ENCODE peak calls at places on chromosomes 16 and 17, in four cellular contexts. P is effector memory CD4-positive, alpha-beta T cell; L is uterus; M is heart right ventricle. H is an unnamed sample.
A peak's percentile ranks its signal among the peaks of the same experiment; 100 is the strongest.

GRCh38 chr16:14003119-14003570 is 68.0 kb upstream of the MRTFB start:
- DNase-seq in P (no peak), L (peak; percentile 68), M (peak; percentile 55), H (peak; percentile 56)

GRCh38 chr16:85704011-85704410 is 15.3 kb upstream of the GINS2 start:
- DNase-seq in P (no peak), L (no peak), M (no peak), H (no peak)

GRCh38 chr16:57299009-57299718 is 14.7 kb upstream of the PLLP start:
- DNase-seq in P (peak; percentile 32), L (no peak), M (no peak), H (peak; percentile 63)

GRCh38 chr17:20035501-20035900 is 26.3 kb downstream of the SPECC1 start:
- DNase-seq in P (no peak), L (no peak), M (no peak), H (no peak)

GRCh38 chr17:38428150-38428642 is at the start of gene ARHGAP23:
- DNase-seq in P (peak; percentile 23), L (peak; percentile 65), M (peak; percentile 80), H (peak; percentile 68)

GRCh38 chr16:49327466-49327865 is 45.8 kb upstream of the CBLN1 start:
- DNase-seq in P (no peak), L (no peak), M (no peak), H (peak; percentile 4)

GRCh38 chr17:2701996-2702741 is 9.4 kb downstream of the CLUH start:
- DNase-seq in P (no peak), L (no peak), M (no peak), H (no peak)

GRCh38 chr16:12667909-12668308 is 135.8 kb downstream of the CPPED1 start:
- DNase-seq in P (no peak), L (no peak), M (no peak), H (no peak)

GRCh38 chr16:75624921-75625334 is 1.8 kb upstream of the ADAT1 start:
- DNase-seq in P (no peak), L (no peak), M (no peak), H (no peak)

GRCh38 chr16:75044800-75045361 is 46.1 kb downstream of the ZNRF1 start:
- DNase-seq in P (no peak), L (peak; percentile 54), M (peak; percentile 22), H (peak; percentile 64)

GRCh38 chr16:59021751-59022150 is 287.6 kb upstream of the GOT2 start:
- DNase-seq in P (no peak), L (no peak), M (no peak), H (no peak)

GRCh38 chr16:24736758-24737157 is 7.3 kb downstream of the TNRC6A start:
- DNase-seq in P (no peak), L (no peak), M (no peak), H (no peak)

GRCh38 chr16:70700101-70701020 is 14.5 kb upstream of the MTSS2 start:
- DNase-seq in P (no peak), L (peak; percentile 45), M (peak; percentile 79), H (no peak)

GRCh38 chr17:46812624-46813318 is 5.7 kb downstream of the WNT3 start:
- DNase-seq in P (no peak), L (no peak), M (no peak), H (no peak)

GRCh38 chr17:50866950-50867855 is 1.0 kb upstream of the TOB1 start:
- DNase-seq in P (peak; percentile 81), L (peak; percentile 90), M (peak; percentile 89), H (peak; percentile 97)

GRCh38 chr16:4443271-4443670 is 17.6 kb downstream of the DNAJA3 start:
- DNase-seq in P (no peak), L (no peak), M (no peak), H (no peak)
- H3K36me3 ChIP-seq in P (peaks cover 80% of the 10 kb centered on the region), L (no peaks in the 10 kb centered on the region), M (peaks cover 78% of the 10 kb centered on the region), H (peaks cover 56% of the 10 kb centered on the region)

GRCh38 chr17:53806473-53806872 is 16.3 kb upstream of the KIF2B start:
- DNase-seq in P (no peak), L (no peak), M (no peak), H (no peak)
- H3K4me1 ChIP-seq in P (no peaks in the 10 kb centered on the region), L (no peaks in the 10 kb centered on the region), M (no peaks in the 10 kb centered on the region), H (no peaks in the 10 kb centered on the region)

GRCh38 chr16:2147981-2148671 is at the start of gene RAB26:
- DNase-seq in P (peak; percentile 42), L (peak; percentile 66), M (peak; percentile 84), H (peak; percentile 87)
- H3K4me3 ChIP-seq in P (peak within 1 kb of the TSS; percentile 54), L (peak within 1 kb of the TSS; percentile 17), M (peak within 1 kb of the TSS; percentile 49), H (no peak within 1 kb of the TSS)

DNA sequence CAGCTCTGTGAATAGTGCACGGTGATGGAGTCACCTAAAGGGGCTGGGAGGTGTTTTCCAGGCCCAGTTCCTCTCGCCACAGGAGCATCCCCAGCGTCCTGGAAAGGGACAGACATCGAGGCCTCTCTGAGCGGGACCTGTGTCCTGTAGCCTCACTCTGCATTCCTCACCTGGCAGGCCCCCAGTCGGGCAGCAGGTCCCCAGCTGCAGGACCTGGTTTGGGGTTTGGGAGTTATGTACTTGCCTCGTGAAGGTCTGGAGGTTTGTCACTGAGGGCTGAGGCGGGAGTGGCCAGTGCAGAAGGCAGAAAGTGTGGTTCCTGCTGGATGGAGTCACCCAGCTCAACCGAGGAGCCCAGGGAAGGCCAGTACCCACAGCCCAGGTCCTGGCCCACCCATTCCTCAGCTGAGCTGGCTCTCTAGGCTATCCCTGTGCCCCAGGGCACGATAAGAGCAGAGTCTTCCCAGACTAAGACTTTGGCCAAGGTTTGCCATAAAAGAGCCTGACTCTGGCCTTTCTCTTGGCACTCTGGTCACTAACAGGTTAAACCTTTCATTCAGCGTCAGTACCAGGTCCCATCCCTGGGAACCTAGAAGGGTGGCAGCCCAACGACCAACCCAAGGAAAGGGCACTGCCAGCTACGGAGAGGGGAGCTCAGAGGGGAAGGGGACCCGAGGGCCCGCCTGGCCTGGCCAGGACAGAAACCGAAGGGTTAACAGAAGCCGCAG is 24.4 kb downstream of the TBX4 start:
- DNase-seq in P (no peak), L (no peak), M (no peak), H (no peak)
- H3K36me3 ChIP-seq in P (no peaks in the 10 kb centered on the region), L (no peaks in the 10 kb centered on the region), M (no peaks in the 10 kb centered on the region), H (no peaks in the 10 kb centered on the region)

GRCh38 chr16:8099586-8099985 is 490.7 kb downstream of the TMEM114 start:
- DNase-seq in P (no peak), L (no peak), M (no peak), H (no peak)
- H3K4me1 ChIP-seq in P (no peaks in the 10 kb centered on the region), L (no peaks in the 10 kb centered on the region), M (no peaks in the 10 kb centered on the region), H (no peaks in the 10 kb centered on the region)

GRCh38 chr17:40417258-40417608 is 463 bp downstream of the TOP2A start:
- DNase-seq in P (no peak), L (no peak), M (no peak), H (no peak)
- H3K4me3 ChIP-seq in P (peak overlapping the region; percentile 73), L (peak overlapping the region; percentile 57), M (peak overlapping the region; percentile 63), H (peak overlapping the region; percentile 65)

GRCh38 chr16:21130811-21131210 is 19.8 kb downstream of the DNAH3 start:
- DNase-seq in P (no peak), L (no peak), M (no peak), H (no peak)
- H3K36me3 ChIP-seq in P (no peaks in the 10 kb centered on the region), L (no peaks in the 10 kb centered on the region), M (no peaks in the 10 kb centered on the region), H (no peaks in the 10 kb centered on the region)

H was measured in lung.